ENCODE peak calls at places on chromosomes 3 and 15, in ten cellular contexts. One of them, this sample, is unnamed.

GRCh38 chr3:185552358-185552877 is at the start of gene LIPH:
- DNase-seq in left ventricle myocardium superior: no peak
- DNase-seq in GM12865: peak
- DNase-seq in GM12892: no peak
- DNase-seq in AG04449: no peak
- DNase-seq in Calu3: peak
- DNase-seq in smooth muscle cell of the brain vasculature: no peak
- DNase-seq in kidney: no peak
- DNase-seq in bronchial epithelial cell: peak
- DNase-seq in Right ventricle myocardium superior: no peak
- DNase-seq in this sample: peak

GRCh38 chr15:92653836-92654524 is 1.6 kb downstream of the FAM174B start:
- DNase-seq in left ventricle myocardium superior: no peak
- DNase-seq in GM12865: peak
- DNase-seq in GM12892: no peak
- DNase-seq in AG04449: no peak
- DNase-seq in Calu3: no peak
- DNase-seq in smooth muscle cell of the brain vasculature: no peak
- DNase-seq in kidney: no peak
- DNase-seq in bronchial epithelial cell: no peak
- DNase-seq in Right ventricle myocardium superior: no peak
- DNase-seq in this sample: peak

GRCh38 chr3:186024210-186024609 is 84.7 kb downstream of the ETV5 start:
- DNase-seq in left ventricle myocardium superior: peak
- DNase-seq in GM12865: no peak
- DNase-seq in GM12892: no peak
- DNase-seq in AG04449: no peak
- DNase-seq in Calu3: no peak
- DNase-seq in smooth muscle cell of the brain vasculature: no peak
- DNase-seq in kidney: no peak
- DNase-seq in bronchial epithelial cell: no peak
- DNase-seq in Right ventricle myocardium superior: peak
- DNase-seq in this sample: no peak

GRCh38 chr15:57634290-57634689 is 42.6 kb downstream of the MYZAP start:
- DNase-seq in left ventricle myocardium superior: no peak
- DNase-seq in GM12865: no peak
- DNase-seq in GM12892: no peak
- DNase-seq in AG04449: no peak
- DNase-seq in Calu3: no peak
- DNase-seq in smooth muscle cell of the brain vasculature: no peak
- DNase-seq in kidney: no peak
- DNase-seq in bronchial epithelial cell: no peak
- DNase-seq in Right ventricle myocardium superior: no peak
- DNase-seq in this sample: no peak

GRCh38 chr15:67501836-67502461 is 19.0 kb upstream of the C15orf61 start:
- DNase-seq in left ventricle myocardium superior: no peak
- DNase-seq in GM12865: no peak
- DNase-seq in GM12892: no peak
- DNase-seq in AG04449: no peak
- DNase-seq in Calu3: no peak
- DNase-seq in smooth muscle cell of the brain vasculature: no peak
- DNase-seq in kidney: no peak
- DNase-seq in bronchial epithelial cell: no peak
- DNase-seq in Right ventricle myocardium superior: no peak
- DNase-seq in this sample: no peak

GRCh38 chr15:95561463-95561862 is 769.0 kb upstream of the NR2F2 start:
- DNase-seq in left ventricle myocardium superior: no peak
- DNase-seq in GM12865: no peak
- DNase-seq in GM12892: no peak
- DNase-seq in AG04449: no peak
- DNase-seq in Calu3: no peak
- DNase-seq in smooth muscle cell of the brain vasculature: no peak
- DNase-seq in kidney: no peak
- DNase-seq in bronchial epithelial cell: no peak
- DNase-seq in Right ventricle myocardium superior: no peak
- DNase-seq in this sample: no peak

GRCh38 chr3:56314842-56315241 is 153.4 kb downstream of the ERC2 start:
- DNase-seq in left ventricle myocardium superior: no peak
- DNase-seq in GM12865: no peak
- DNase-seq in GM12892: no peak
- DNase-seq in AG04449: peak
- DNase-seq in Calu3: no peak
- DNase-seq in smooth muscle cell of the brain vasculature: no peak
- DNase-seq in kidney: no peak
- DNase-seq in bronchial epithelial cell: peak
- DNase-seq in Right ventricle myocardium superior: no peak
- DNase-seq in this sample: peak

GRCh38 chr3:136545664-136546266 is 206.4 kb downstream of the STAG1 start:
- DNase-seq in left ventricle myocardium superior: no peak
- DNase-seq in GM12865: no peak
- DNase-seq in GM12892: no peak
- DNase-seq in AG04449: no peak
- DNase-seq in Calu3: peak
- DNase-seq in smooth muscle cell of the brain vasculature: peak
- DNase-seq in kidney: no peak
- DNase-seq in bronchial epithelial cell: peak
- DNase-seq in Right ventricle myocardium superior: no peak
- DNase-seq in this sample: no peak

GRCh38 chr15:61584410-61584809 is 355.3 kb upstream of the RORA start:
- DNase-seq in left ventricle myocardium superior: no peak
- DNase-seq in GM12865: no peak
- DNase-seq in GM12892: no peak
- DNase-seq in AG04449: no peak
- DNase-seq in Calu3: no peak
- DNase-seq in smooth muscle cell of the brain vasculature: no peak
- DNase-seq in kidney: no peak
- DNase-seq in bronchial epithelial cell: peak
- DNase-seq in Right ventricle myocardium superior: no peak
- DNase-seq in this sample: no peak

GRCh38 chr15:68188647-68189046 is 16.5 kb downstream of the CALML4 start:
- DNase-seq in left ventricle myocardium superior: no peak
- DNase-seq in GM12865: no peak
- DNase-seq in GM12892: no peak
- DNase-seq in AG04449: no peak
- DNase-seq in Calu3: no peak
- DNase-seq in smooth muscle cell of the brain vasculature: no peak
- DNase-seq in kidney: no peak
- DNase-seq in bronchial epithelial cell: no peak
- DNase-seq in Right ventricle myocardium superior: no peak
- DNase-seq in this sample: no peak

This sample was measured in PC-9.